ENCODE peak calls at places on chromosomes 1 and 21, in five cellular contexts. T is cardiac fibroblast; S is adrenal gland; H is CD8-positive, alpha-beta T cell; P is psoas muscle. Y is an unnamed sample.
A peak's percentile ranks its signal among the peaks of the same experiment; 100 is the strongest.

GRCh38 chr1:185560760-185561159 is 173.4 kb upstream of the HMCN1 start:
- DNase-seq in S (no peak), T (no peak), H (no peak), P (no peak), Y (no peak)

GRCh38 chr21:40128891-40129290 is 261.7 kb downstream of the PCP4 start:
- DNase-seq in S (no peak), H (no peak), T (no peak), P (no peak), Y (no peak)

GRCh38 chr21:38303300-38303699 is 46.5 kb downstream of the KCNJ15 start:
- DNase-seq in H (no peak), P (peak; percentile 63), T (peak; percentile 96), S (peak; percentile 78), Y (peak; percentile 77)

GRCh38 chr1:2547210-2548067 is 8.7 kb upstream of the TNFRSF14 start:
- DNase-seq in H (peak; percentile 69), T (no peak), P (no peak), S (no peak), Y (no peak)

GRCh38 chr21:45033791-45034555 is 40.4 kb upstream of the ADARB1 start:
- DNase-seq in S (peak; percentile 33), P (peak; percentile 83), T (peak; percentile 68), H (no peak), Y (no peak)

GRCh38 chr1:147542549-147542857 is 1.2 kb downstream of the BCL9 start:
- DNase-seq in S (no peak), T (no peak), H (no peak), P (no peak), Y (no peak)

GRCh38 chr21:44549525-44550211 is 1.6 kb downstream of the KRTAP10-2 start:
- DNase-seq in H (no peak), T (no peak), S (no peak), P (no peak), Y (no peak)

GRCh38 chr1:44757420-44757819 is 17.8 kb downstream of the KIF2C start:
- DNase-seq in H (no peak), T (no peak), S (no peak), P (no peak), Y (no peak)

GRCh38 chr1:113993766-113994165 is 14.5 kb downstream of the OLFML3 start:
- DNase-seq in H (no peak), S (no peak), T (no peak), P (no peak), Y (no peak)

GRCh38 chr1:36511804-36512798 is 29.4 kb upstream of the CSF3R start:
- DNase-seq in H (no peak), P (no peak), T (peak; percentile 22), S (no peak), Y (no peak)

GRCh38 chr1:209455133-209455532 is 128.4 kb upstream of the CAMK1G start:
- DNase-seq in S (no peak), H (no peak), P (no peak), T (no peak), Y (no peak)

GRCh38 chr1:179867493-179868330 is 9.9 kb downstream of the TOR1AIP2 start:
- DNase-seq in S (peak; percentile 58), P (no peak), H (peak; percentile 58), T (peak; percentile 69), Y (no peak)

GRCh38 chr1:47727051-47727708 is 270.0 kb downstream of the TRABD2B start:
- DNase-seq in P (no peak), S (no peak), T (no peak), H (no peak), Y (no peak)

GRCh38 chr1:24362982-24363614 is 43.9 kb downstream of the GRHL3 start:
- DNase-seq in S (no peak), H (no peak), P (no peak), T (peak; percentile 94), Y (no peak)

GRCh38 chr1:115251856-115252255 is 86.2 kb downstream of the NGF start:
- DNase-seq in S (no peak), H (no peak), P (no peak), T (peak; percentile 90), Y (peak; percentile 86)
- H3K4me3 ChIP-seq in S (no peak overlapping the region), H (no peak overlapping the region), P (no peak overlapping the region), T (no peak overlapping the region), Y (no peak overlapping the region)

GRCh38 chr1:46487818-46488218 is 1.8 kb upstream of the DMBX1 start:
- DNase-seq in H (no peak), S (no peak), T (peak; percentile 29), P (no peak), Y (peak; percentile 14)
- TF ChIP-seq CTCF in H (no peak), S (no peak), T (peak; percentile 36), P (no peak), Y (peak; percentile 75)

DNA sequence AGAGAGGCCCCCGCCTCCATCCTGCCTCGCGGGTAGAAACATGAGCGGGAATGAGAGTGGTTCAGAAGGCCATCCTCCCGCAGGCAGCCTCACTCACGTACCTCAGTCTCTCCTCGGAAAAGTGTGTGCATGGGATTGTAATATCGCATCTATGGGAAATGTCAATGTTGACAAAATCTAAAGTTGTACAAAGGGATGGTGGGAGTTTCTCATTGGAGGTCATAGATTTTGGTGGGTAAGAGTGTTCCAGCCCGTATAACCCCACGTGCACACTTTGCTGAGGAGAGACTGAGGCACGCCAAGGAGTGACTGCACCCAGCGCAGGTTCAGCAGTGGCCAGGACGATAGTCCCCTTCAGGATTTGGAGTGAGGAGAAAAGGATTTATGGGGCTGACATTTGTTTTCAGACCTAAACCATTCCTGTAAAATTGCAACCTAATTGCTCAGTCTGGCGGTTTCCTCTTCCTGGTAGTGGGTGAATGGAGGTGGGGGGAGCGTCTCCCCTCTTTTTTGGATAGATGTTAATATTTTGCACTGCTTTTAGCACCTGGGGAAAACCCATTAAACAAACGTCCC is 59.6 kb downstream of the GALNT2 start:
- DNase-seq in H (no peak), P (no peak), S (no peak), T (no peak), Y (no peak)
- H3K4me3 ChIP-seq in H (no peak overlapping the region), P (no peak overlapping the region), S (no peak overlapping the region), T (no peak overlapping the region), Y (no peak overlapping the region)

DNA sequence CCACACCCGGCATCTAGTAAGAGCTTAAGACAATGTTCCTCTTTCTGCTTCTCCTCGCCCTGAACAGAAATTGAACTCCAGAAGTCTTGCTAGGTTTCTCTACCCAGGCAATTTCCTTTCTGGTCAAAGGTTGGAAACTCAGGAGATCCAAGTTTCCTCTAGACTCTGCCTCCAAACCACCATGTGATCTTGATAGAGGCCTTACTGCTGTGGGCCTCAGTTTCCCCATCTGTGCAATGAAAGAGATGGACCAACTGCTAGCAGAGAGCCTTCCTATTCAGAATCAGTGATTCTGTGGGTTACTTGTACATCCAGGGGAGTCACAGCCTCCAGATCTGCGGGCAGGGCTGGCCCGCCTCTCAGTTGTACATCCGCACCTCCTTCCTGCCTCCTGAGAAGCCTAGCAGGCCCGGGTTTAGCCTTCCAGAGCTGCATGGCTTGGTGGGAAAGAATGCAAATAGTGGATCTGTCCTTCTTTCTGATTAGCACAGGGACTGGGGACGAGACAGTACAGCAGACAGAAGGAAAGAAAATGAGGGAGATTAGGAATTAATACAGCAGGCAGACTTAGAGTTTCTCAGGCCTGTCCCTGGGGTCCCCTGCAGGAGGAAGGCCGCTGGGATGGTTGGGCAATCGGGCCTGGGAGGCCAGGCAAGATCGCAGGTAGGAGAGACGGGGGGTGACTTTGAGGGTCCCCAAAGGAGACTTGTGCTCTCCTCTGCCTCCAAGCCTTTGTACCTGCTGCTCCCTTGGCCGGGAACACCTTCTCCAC is 83.9 kb downstream of the PAX7 start:
- DNase-seq in S (no peak), P (no peak), H (no peak), T (no peak), Y (no peak)
- TF ChIP-seq CTCF in S (no peak), P (no peak), H (no peak), T (no peak), Y (no peak)

GRCh38 chr1:27633640-27634165 is 1.3 kb downstream of the FGR start:
- DNase-seq in S (no peak), T (no peak), P (no peak), H (no peak), Y (no peak)

GRCh38 chr1:27634982-27635362 is at the start of gene FGR:
- DNase-seq in S (no peak), T (no peak), P (no peak), H (no peak), Y (no peak)

GRCh38 chr1:27635410-27636142 is 591 bp upstream of the FGR start:
- DNase-seq in S (no peak), T (no peak), P (peak; percentile 23), H (no peak), Y (no peak)

GRCh38 chr1:27633298-27633610 is 1.7 kb downstream of the FGR start:
- DNase-seq in S (no peak), T (no peak), H (no peak), P (no peak), Y (no peak)

GRCh38 chr1:27634166-27634981 is 611 bp downstream of the FGR start:
- DNase-seq in H (peak; percentile 48), S (no peak), T (no peak), P (peak; percentile 74), Y (no peak)
- H3K4me3 ChIP-seq in H (peak overlapping the region; percentile 29), S (peak overlapping the region; percentile 17), T (peak overlapping the region; percentile 35), P (peak overlapping the region; percentile 60), Y (peak overlapping the region; percentile 26)

GRCh38 chr1:92601044-92601443 is 114.3 kb upstream of the GFI1 start:
- DNase-seq in H (no peak), T (no peak), S (no peak), P (no peak), Y (no peak)

DNA sequence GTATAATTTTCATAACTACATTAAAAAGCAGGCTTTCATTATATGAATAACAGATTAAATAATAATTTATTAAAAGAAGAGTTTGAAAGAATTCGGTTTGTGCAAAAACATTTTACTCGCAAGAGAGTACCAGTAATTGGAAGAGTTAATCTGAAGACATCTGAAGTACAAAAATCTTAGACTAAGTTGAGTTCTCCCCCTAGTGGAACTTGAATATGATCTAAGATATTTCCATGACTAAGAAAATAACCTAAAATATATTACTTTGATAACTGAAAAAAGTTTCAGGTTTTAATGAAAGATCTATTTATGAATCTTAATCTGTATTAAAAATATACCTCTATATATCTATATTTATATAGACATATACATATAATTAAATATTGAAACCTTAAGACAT is 112.5 kb upstream of the GFI1 start:
- DNase-seq in H (no peak), T (peak; percentile 71), P (no peak), S (no peak), Y (no peak)
- TF ChIP-seq CTCF in H (peak; percentile 91), T (peak; percentile 36), P (peak; percentile 26), S (peak; percentile 54), Y (peak; percentile 29)